ENCODE peak calls at places on chromosome 17, in six cellular contexts. One of them, this sample, is unnamed.
A peak's percentile ranks its signal among the peaks of the same experiment; 100 is the strongest.

GRCh38 chr17:74117999-74118421 is 85.5 kb upstream of the RPL38 start:
- DNase-seq in ovary: no peak
- DNase-seq in heart left ventricle: no peak
- DNase-seq in NB4: no peak
- DNase-seq in H1: no peak
- DNase-seq in endothelial cell of umbilical vein: no peak
- DNase-seq in this sample: no peak

GRCh38 chr17:16922386-16923096 is 49.4 kb downstream of the TNFRSF13B start:
- DNase-seq in heart left ventricle: no peak
- DNase-seq in H1: no peak
- DNase-seq in endothelial cell of umbilical vein: no peak
- DNase-seq in ovary: no peak
- DNase-seq in NB4: peak; percentile 32
- DNase-seq in this sample: no peak

GRCh38 chr17:31695456-31696090 is 163.5 kb downstream of the COPRS start:
- DNase-seq in H1: no peak
- DNase-seq in heart left ventricle: no peak
- DNase-seq in ovary: no peak
- DNase-seq in endothelial cell of umbilical vein: no peak
- DNase-seq in NB4: no peak
- DNase-seq in this sample: no peak

GRCh38 chr17:30321314-30321713 is 12.5 kb downstream of the TMIGD1 start:
- DNase-seq in heart left ventricle: no peak
- DNase-seq in NB4: no peak
- DNase-seq in ovary: no peak
- DNase-seq in H1: no peak
- DNase-seq in endothelial cell of umbilical vein: no peak
- DNase-seq in this sample: no peak

GRCh38 chr17:75152971-75153853 is 1.1 kb downstream of the JPT1 start:
- DNase-seq in heart left ventricle: peak; percentile 22
- DNase-seq in endothelial cell of umbilical vein: peak; percentile 49
- DNase-seq in ovary: no peak
- DNase-seq in H1: no peak
- DNase-seq in NB4: peak; percentile 63
- DNase-seq in this sample: no peak

GRCh38 chr17:59234631-59235030 is 14.3 kb downstream of the GDPD1 start:
- DNase-seq in heart left ventricle: no peak
- DNase-seq in NB4: no peak
- DNase-seq in endothelial cell of umbilical vein: no peak
- DNase-seq in H1: no peak
- DNase-seq in ovary: no peak
- DNase-seq in this sample: no peak

GRCh38 chr17:16923097-16923903 is 48.6 kb downstream of the TNFRSF13B start:
- DNase-seq in NB4: no peak
- DNase-seq in endothelial cell of umbilical vein: no peak
- DNase-seq in heart left ventricle: no peak
- DNase-seq in H1: no peak
- DNase-seq in ovary: no peak
- DNase-seq in this sample: peak; percentile 59

GRCh38 chr17:30222741-30223175 is 12.7 kb downstream of the SLC6A4 start:
- DNase-seq in ovary: no peak
- DNase-seq in H1: no peak
- DNase-seq in endothelial cell of umbilical vein: no peak
- DNase-seq in NB4: no peak
- DNase-seq in heart left ventricle: no peak
- DNase-seq in this sample: no peak

GRCh38 chr17:31008374-31009035 is 37.7 kb downstream of the RNF135 start:
- DNase-seq in NB4: peak; percentile 59
- DNase-seq in endothelial cell of umbilical vein: peak; percentile 61
- DNase-seq in H1: peak; percentile 9
- DNase-seq in heart left ventricle: peak; percentile 54
- DNase-seq in ovary: peak; percentile 61
- DNase-seq in this sample: peak; percentile 90

GRCh38 chr17:7684856-7685532 is 2.3 kb downstream of the TP53 start:
- DNase-seq in ovary: no peak
- DNase-seq in NB4: no peak
- DNase-seq in H1: no peak
- DNase-seq in heart left ventricle: no peak
- DNase-seq in endothelial cell of umbilical vein: no peak
- DNase-seq in this sample: no peak

GRCh38 chr17:3678095-3678820 is 9.6 kb downstream of the EMC6 start:
- DNase-seq in endothelial cell of umbilical vein: no peak
- DNase-seq in NB4: no peak
- DNase-seq in heart left ventricle: no peak
- DNase-seq in ovary: no peak
- DNase-seq in H1: no peak
- DNase-seq in this sample: no peak

GRCh38 chr17:18257747-18258355 is 687 bp downstream of the FLII start:
- DNase-seq in endothelial cell of umbilical vein: peak; percentile 65
- DNase-seq in heart left ventricle: peak; percentile 75
- DNase-seq in ovary: peak; percentile 68
- DNase-seq in NB4: peak; percentile 82
- DNase-seq in H1: no peak
- DNase-seq in this sample: peak; percentile 96

GRCh38 chr17:75875182-75875939 is 3.0 kb downstream of the TRIM47 start:
- DNase-seq in ovary: no peak
- DNase-seq in H1: no peak
- DNase-seq in endothelial cell of umbilical vein: no peak
- DNase-seq in heart left ventricle: no peak
- DNase-seq in NB4: no peak
- DNase-seq in this sample: no peak

GRCh38 chr17:2701161-2701995 is 10.2 kb downstream of the CLUH start:
- DNase-seq in H1: no peak
- DNase-seq in heart left ventricle: no peak
- DNase-seq in endothelial cell of umbilical vein: no peak
- DNase-seq in ovary: peak; percentile 29
- DNase-seq in NB4: no peak
- DNase-seq in this sample: peak; percentile 87

GRCh38 chr17:1006054-1006453 is 9.1 kb downstream of the TIMM22 start:
- DNase-seq in heart left ventricle: no peak
- DNase-seq in endothelial cell of umbilical vein: no peak
- DNase-seq in NB4: no peak
- DNase-seq in H1: no peak
- DNase-seq in ovary: no peak
- DNase-seq in this sample: no peak

GRCh38 chr17:4610162-4610561 is 25.8 kb downstream of the SMTNL2 start:
- DNase-seq in endothelial cell of umbilical vein: no peak
- DNase-seq in NB4: no peak
- DNase-seq in ovary: no peak
- DNase-seq in H1: no peak
- DNase-seq in heart left ventricle: no peak
- DNase-seq in this sample: no peak

GRCh38 chr17:13921841-13922776 is 147.2 kb upstream of the COX10 start:
- DNase-seq in ovary: no peak
- DNase-seq in NB4: no peak
- DNase-seq in H1: no peak
- DNase-seq in endothelial cell of umbilical vein: no peak
- DNase-seq in heart left ventricle: no peak
- DNase-seq in this sample: no peak

DNA sequence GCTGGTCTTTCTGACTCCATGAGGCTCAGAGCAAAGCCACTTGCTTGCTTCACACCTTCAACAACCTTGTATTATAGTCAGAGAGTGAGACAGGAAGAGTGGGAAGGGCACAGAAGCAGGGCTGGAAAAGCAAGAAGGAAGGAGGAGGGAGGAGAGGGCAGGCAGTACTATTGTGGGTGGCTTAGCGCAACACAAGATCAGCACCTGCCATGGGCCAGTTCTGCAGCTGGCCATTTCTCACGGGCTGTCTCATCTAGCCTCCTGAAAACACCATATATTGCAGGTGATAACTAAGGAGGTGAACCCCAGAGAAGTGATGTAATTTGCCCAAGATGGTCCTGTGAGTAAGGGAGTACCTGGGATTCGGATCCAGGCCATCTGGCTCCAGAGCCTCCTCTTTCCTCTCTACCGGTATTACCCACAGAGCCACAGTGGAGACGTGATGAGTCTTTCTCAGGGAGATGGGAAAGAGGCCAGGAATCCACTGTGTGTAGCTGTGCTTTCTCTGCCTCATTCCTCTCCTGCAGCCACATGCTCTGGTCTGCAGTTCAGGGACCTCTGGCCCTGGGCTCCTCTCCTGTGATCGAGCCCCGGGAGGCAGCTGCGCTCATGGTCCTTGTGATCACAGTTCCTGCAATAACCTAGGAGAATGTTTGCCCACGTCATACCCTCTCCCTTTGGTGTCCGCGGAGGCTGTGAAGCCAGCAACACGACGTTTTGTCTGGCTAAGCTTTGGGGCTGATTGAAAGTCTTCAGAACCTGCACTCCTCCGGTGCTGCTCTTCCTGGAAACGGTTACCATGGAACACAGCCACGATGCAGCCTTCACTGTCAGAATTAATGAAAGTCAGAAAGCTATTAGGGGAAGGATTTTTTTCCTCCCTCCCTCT is 178.1 kb upstream of the CCL2 start:
- DNase-seq in heart left ventricle: no peak
- DNase-seq in endothelial cell of umbilical vein: no peak
- DNase-seq in ovary: no peak
- DNase-seq in H1: no peak
- DNase-seq in NB4: no peak
- DNase-seq in this sample: no peak
- TF ChIP-seq CTCF in heart left ventricle: no peak
- TF ChIP-seq CTCF in endothelial cell of umbilical vein: no peak
- TF ChIP-seq CTCF in ovary: no peak
- TF ChIP-seq CTCF in H1: no peak
- TF ChIP-seq CTCF in NB4: no peak
- TF ChIP-seq CTCF in this sample: no peak

GRCh38 chr17:45895969-45896793 is 1.8 kb downstream of the MAPT start:
- DNase-seq in NB4: no peak
- DNase-seq in H1: no peak
- DNase-seq in ovary: no peak
- DNase-seq in endothelial cell of umbilical vein: no peak
- DNase-seq in heart left ventricle: no peak
- DNase-seq in this sample: no peak
- TF ChIP-seq POLR2A in NB4: no peak
- TF ChIP-seq POLR2A in H1: no peak
- TF ChIP-seq POLR2A in ovary: no peak
- TF ChIP-seq POLR2A in endothelial cell of umbilical vein: no peak
- TF ChIP-seq POLR2A in heart left ventricle: no peak
- TF ChIP-seq POLR2A in this sample: no peak

DNA sequence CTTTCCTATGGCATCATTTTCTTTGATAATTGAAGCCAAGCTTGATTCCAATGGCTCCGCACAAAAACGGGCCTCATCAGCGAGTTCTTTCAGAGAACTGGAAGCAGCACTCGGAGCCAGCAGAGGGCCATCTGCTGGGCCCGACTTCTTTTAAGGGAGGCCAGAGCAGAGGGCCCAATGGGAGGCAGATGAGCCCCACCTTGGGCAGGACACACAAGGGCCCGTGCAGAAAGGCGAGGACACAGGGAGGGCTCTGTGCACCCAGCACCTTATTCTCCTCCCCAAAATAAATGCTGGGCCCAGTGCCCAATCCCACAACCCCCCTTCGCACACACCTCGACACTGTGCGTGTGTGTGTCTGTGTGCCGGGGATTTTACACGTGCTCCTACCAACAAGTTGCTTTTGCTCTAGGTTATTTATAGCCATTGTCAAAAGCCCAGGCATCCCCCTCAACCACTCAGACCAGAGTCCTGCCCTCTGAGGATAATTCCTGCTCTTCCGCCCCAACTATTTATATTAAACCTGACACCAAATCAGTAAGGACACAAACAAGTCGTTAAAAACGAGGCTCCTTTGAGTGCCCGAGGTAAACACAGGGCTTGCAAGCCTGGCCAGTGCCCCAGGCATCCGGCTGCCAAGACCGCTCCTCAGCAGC is 6.8 kb downstream of the AXIN2 start:
- DNase-seq in NB4: no peak
- DNase-seq in heart left ventricle: peak; percentile 57
- DNase-seq in ovary: peak; percentile 33
- DNase-seq in H1: no peak
- DNase-seq in endothelial cell of umbilical vein: no peak
- DNase-seq in this sample: no peak
- TF ChIP-seq CTCF in NB4: no peak
- TF ChIP-seq CTCF in heart left ventricle: no peak
- TF ChIP-seq CTCF in ovary: no peak
- TF ChIP-seq CTCF in H1: no peak
- TF ChIP-seq CTCF in endothelial cell of umbilical vein: no peak
- TF ChIP-seq CTCF in this sample: no peak

GRCh38 chr17:40264458-40265185 is 23.1 kb upstream of the CDC6 start:
- DNase-seq in heart left ventricle: no peak
- DNase-seq in ovary: peak; percentile 31
- DNase-seq in H1: no peak
- DNase-seq in NB4: no peak
- DNase-seq in endothelial cell of umbilical vein: no peak
- DNase-seq in this sample: no peak

GRCh38 chr17:40260528-40260927 is 27.2 kb upstream of the CDC6 start:
- DNase-seq in NB4: no peak
- DNase-seq in ovary: no peak
- DNase-seq in heart left ventricle: peak; percentile 28
- DNase-seq in H1: no peak
- DNase-seq in endothelial cell of umbilical vein: no peak
- DNase-seq in this sample: peak; percentile 64

GRCh38 chr17:40266882-40267281 is 20.8 kb upstream of the CDC6 start:
- DNase-seq in ovary: no peak
- DNase-seq in heart left ventricle: no peak
- DNase-seq in H1: no peak
- DNase-seq in endothelial cell of umbilical vein: no peak
- DNase-seq in NB4: no peak
- DNase-seq in this sample: no peak

GRCh38 chr17:40268141-40268712 is 19.5 kb upstream of the CDC6 start:
- DNase-seq in H1: no peak
- DNase-seq in NB4: no peak
- DNase-seq in ovary: no peak
- DNase-seq in endothelial cell of umbilical vein: no peak
- DNase-seq in heart left ventricle: no peak
- DNase-seq in this sample: no peak

GRCh38 chr17:40265337-40265736 is 22.3 kb upstream of the CDC6 start:
- DNase-seq in H1: no peak
- DNase-seq in heart left ventricle: no peak
- DNase-seq in NB4: no peak
- DNase-seq in ovary: no peak
- DNase-seq in endothelial cell of umbilical vein: no peak
- DNase-seq in this sample: no peak
- TF ChIP-seq POLR2A in H1: no peak
- TF ChIP-seq POLR2A in heart left ventricle: no peak
- TF ChIP-seq POLR2A in NB4: no peak
- TF ChIP-seq POLR2A in ovary: no peak
- TF ChIP-seq POLR2A in endothelial cell of umbilical vein: no peak
- TF ChIP-seq POLR2A in this sample: no peak

GRCh38 chr17:33642002-33642401 is 348.9 kb upstream of the ASIC2 start:
- DNase-seq in endothelial cell of umbilical vein: no peak
- DNase-seq in H1: no peak
- DNase-seq in NB4: peak; percentile 8
- DNase-seq in heart left ventricle: no peak
- DNase-seq in ovary: no peak
- DNase-seq in this sample: no peak
- TF ChIP-seq CTCF in endothelial cell of umbilical vein: no peak
- TF ChIP-seq CTCF in H1: peak; percentile 20
- TF ChIP-seq CTCF in NB4: peak; percentile 22
- TF ChIP-seq CTCF in heart left ventricle: no peak
- TF ChIP-seq CTCF in ovary: no peak
- TF ChIP-seq CTCF in this sample: no peak

This sample was measured in lower leg skin.